ENCODE peak calls at places on chromosomes 12 and 14, in nine cellular contexts. K is SK-N-SH, F is A549, J is stomach, W is ovary, A is suprapubic skin, Z is transverse colon, V is esophagus muscularis mucosa, U is HepG2. X is an unnamed sample.

GRCh38 chr14:74176404-74176788 is 62.9 kb upstream of the VSX2 start:
- DNase-seq in K (no peak), F (no peak), J (no peak), W (no peak), A (no peak), Z (no peak), V (no peak), U (no peak), X (no peak)

GRCh38 chr12:109197327-109197726 is 80.9 kb downstream of the ACACB start:
- DNase-seq in K (no peak), F (peak; percentile 71), J (no peak), W (no peak), A (no peak), Z (no peak), V (no peak), U (peak; percentile 40), X (no peak)

GRCh38 chr14:48792376-48793024 is 793.7 kb downstream of the RPS29 start:
- DNase-seq in K (no peak), F (no peak), J (no peak), W (no peak), A (no peak), Z (no peak), V (no peak), U (peak; percentile 22), X (no peak)

GRCh38 chr14:80291099-80291498 is 79.8 kb upstream of the DIO2 start:
- DNase-seq in K (no peak), F (no peak), J (no peak), W (no peak), A (no peak), Z (no peak), V (no peak), U (no peak), X (no peak)

GRCh38 chr12:55713721-55714120 is 2.1 kb upstream of the BLOC1S1 start:
- DNase-seq in K (no peak), F (peak; percentile 29), J (no peak), W (no peak), A (no peak), Z (no peak), V (no peak), U (no peak), X (no peak)

GRCh38 chr12:103503546-103504480 is 8.0 kb upstream of the C12orf42 start:
- DNase-seq in K (peak; percentile 54), F (no peak), J (peak; percentile 61), W (no peak), A (no peak), Z (peak; percentile 37), V (no peak), U (peak; percentile 13), X (no peak)

GRCh38 chr14:64845878-64846277 is 33.8 kb downstream of the SPTB start:
- DNase-seq in K (peak; percentile 41), F (no peak), J (no peak), W (no peak), A (no peak), Z (no peak), V (no peak), U (no peak), X (no peak)

GRCh38 chr14:94011795-94012194 is 14.3 kb upstream of the OTUB2 start:
- DNase-seq in K (no peak), F (no peak), J (no peak), W (no peak), A (no peak), Z (no peak), V (no peak), U (no peak), X (no peak)

GRCh38 chr14:49545071-49545470 is 41.1 kb downstream of the RPS29 start:
- DNase-seq in K (no peak), F (no peak), J (no peak), W (no peak), A (no peak), Z (no peak), V (no peak), U (no peak), X (no peak)

GRCh38 chr14:67566908-67567307 is 33.2 kb downstream of the PIGH start:
- DNase-seq in K (no peak), F (no peak), J (no peak), W (peak; percentile 48), A (peak; percentile 60), Z (no peak), V (no peak), U (no peak), X (no peak)

GRCh38 chr14:53470351-53471043 is 317.4 kb upstream of the DDHD1 start:
- DNase-seq in K (no peak), F (no peak), J (no peak), W (no peak), A (no peak), Z (no peak), V (no peak), U (peak; percentile 12), X (no peak)

GRCh38 chr12:22409071-22409951 is 74.8 kb upstream of the ST8SIA1 start:
- DNase-seq in K (no peak), F (no peak), J (no peak), W (no peak), A (no peak), Z (no peak), V (no peak), U (no peak), X (no peak)

GRCh38 chr14:34013714-34014055 is 62.8 kb upstream of the EGLN3 start:
- DNase-seq in K (no peak), F (no peak), J (no peak), W (no peak), A (no peak), Z (no peak), V (no peak), U (no peak), X (no peak)
- H3K4me3 ChIP-seq in K (no peak overlapping the region), F (no peak overlapping the region), J (no peak overlapping the region), W (no peak overlapping the region), A (no peak overlapping the region), Z (no peak overlapping the region), V (no peak overlapping the region), U (no peak overlapping the region), X (no peak overlapping the region)

GRCh38 chr12:131408036-131408365 is 302.9 kb upstream of the SFSWAP start:
- DNase-seq in K (no peak), F (no peak), J (no peak), W (no peak), A (no peak), Z (no peak), V (no peak), U (no peak), X (no peak)

GRCh38 chr12:131403676-131404075 is 307.2 kb upstream of the SFSWAP start:
- DNase-seq in K (no peak), F (no peak), J (no peak), W (no peak), A (no peak), Z (no peak), V (no peak), U (no peak), X (no peak)

GRCh38 chr12:131404705-131405104 is 306.2 kb upstream of the SFSWAP start:
- DNase-seq in K (no peak), F (no peak), J (no peak), W (no peak), A (no peak), Z (no peak), V (no peak), U (no peak), X (no peak)

GRCh38 chr12:131408484-131408883 is 302.4 kb upstream of the SFSWAP start:
- DNase-seq in K (no peak), F (no peak), J (no peak), W (no peak), A (no peak), Z (no peak), V (no peak), U (no peak), X (no peak)

GRCh38 chr12:131407221-131408035 is 303.5 kb upstream of the SFSWAP start:
- DNase-seq in K (peak; percentile 46), F (no peak), J (no peak), W (no peak), A (no peak), Z (no peak), V (no peak), U (no peak), X (no peak)
- H3K9me3 ChIP-seq in K (no peaks in the 10 kb centered on the region), F (no peaks in the 10 kb centered on the region), J (no peaks in the 10 kb centered on the region), W (no peaks in the 10 kb centered on the region), A (no peaks in the 10 kb centered on the region), Z (no peaks in the 10 kb centered on the region), V (no peaks in the 10 kb centered on the region), U (no peaks in the 10 kb centered on the region), X (no peaks in the 10 kb centered on the region)

GRCh38 chr12:120941412-120941811 is 36.9 kb upstream of the HNF1A start:
- DNase-seq in K (no peak), F (no peak), J (no peak), W (no peak), A (no peak), Z (no peak), V (no peak), U (no peak), X (no peak)

GRCh38 chr12:120941846-120942405 is 36.4 kb upstream of the HNF1A start:
- DNase-seq in K (no peak), F (no peak), J (no peak), W (no peak), A (no peak), Z (no peak), V (no peak), U (no peak), X (no peak)

GRCh38 chr12:120939523-120939922 is 35.4 kb upstream of the SPPL3 start:
- DNase-seq in K (no peak), F (no peak), J (no peak), W (no peak), A (no peak), Z (no peak), V (no peak), U (no peak), X (peak; percentile 33)

GRCh38 chr12:120939954-120940353 is 35.8 kb upstream of the SPPL3 start:
- DNase-seq in K (no peak), F (no peak), J (no peak), W (no peak), A (no peak), Z (no peak), V (no peak), U (no peak), X (no peak)

DNA sequence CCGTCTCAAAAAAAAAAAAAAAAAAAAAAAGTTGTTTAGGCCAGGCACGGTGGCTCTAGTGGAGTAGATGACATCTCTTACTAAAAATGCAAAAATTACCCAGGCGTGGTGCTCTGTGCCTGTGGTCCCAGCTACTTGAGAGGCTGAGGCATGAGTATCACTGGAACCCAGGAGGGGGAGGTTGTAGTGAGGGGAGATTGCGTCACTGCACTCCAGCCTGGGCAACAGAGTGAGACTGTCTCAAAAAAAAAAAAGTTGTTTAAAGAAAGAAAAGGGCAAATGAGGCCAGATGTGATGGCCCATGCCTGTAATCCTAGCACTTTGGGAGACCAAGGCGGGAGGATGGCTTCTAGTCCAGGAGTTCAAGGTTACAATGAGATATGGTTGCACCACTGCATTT is 36.6 kb upstream of the SPPL3 start:
- DNase-seq in K (no peak), F (no peak), J (no peak), W (no peak), A (no peak), Z (no peak), V (no peak), U (no peak), X (no peak)
- TF ChIP-seq EP300 in K (no peak), F (no peak), J (no peak), W (no peak), A (no peak), Z (no peak), V (no peak), U (no peak), X (no peak)

DNA sequence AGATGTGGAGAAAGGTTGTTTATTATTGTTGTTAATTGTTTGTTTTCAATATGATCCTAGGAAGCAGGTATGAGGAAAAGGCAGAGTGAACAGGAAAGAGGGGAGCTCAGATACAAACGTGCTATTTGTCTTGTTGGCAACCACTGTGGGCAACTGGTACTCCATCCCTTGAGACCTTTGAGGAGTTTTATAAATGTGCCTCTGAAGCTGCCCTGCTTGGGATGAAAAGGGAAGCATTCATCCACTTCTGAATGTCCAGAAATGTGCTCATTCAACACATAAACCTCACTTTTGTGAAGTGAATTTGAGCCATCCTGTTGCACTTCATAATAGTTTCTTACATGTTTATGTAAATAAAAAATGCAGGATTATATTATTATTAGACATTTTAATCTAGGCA is 164.3 kb upstream of the PDZRN4 start:
- DNase-seq in K (no peak), F (no peak), J (no peak), W (no peak), A (no peak), Z (no peak), V (no peak), U (no peak), X (no peak)
- H3K4me3 ChIP-seq in K (no peak overlapping the region), F (no peak overlapping the region), J (no peak overlapping the region), W (no peak overlapping the region), A (no peak overlapping the region), Z (no peak overlapping the region), V (no peak overlapping the region), U (no peak overlapping the region), X (no peak overlapping the region)